ENCODE peak calls at places on chromosomes 6 and 20, in four cellular contexts. One of them, this sample, is unnamed.

GRCh38 chr6:72930733-72931132 is 294.6 kb downstream of the KHDC1L start:
- DNase-seq in testis: no peak
- DNase-seq in neural crest cell: no peak
- DNase-seq in brain microvascular endothelial cell: no peak
- DNase-seq in this sample: no peak

GRCh38 chr6:8084586-8084985 is 17.8 kb downstream of the EEF1E1 start:
- DNase-seq in neural crest cell: no peak
- DNase-seq in testis: no peak
- DNase-seq in brain microvascular endothelial cell: no peak
- DNase-seq in this sample: peak; percentile 72

GRCh38 chr6:167091149-167092107 is 31.5 kb upstream of the CCR6 start:
- DNase-seq in brain microvascular endothelial cell: no peak
- DNase-seq in neural crest cell: no peak
- DNase-seq in testis: no peak
- DNase-seq in this sample: no peak

GRCh38 chr20:54219751-54220426 is 12.0 kb downstream of the PFDN4 start:
- DNase-seq in testis: no peak
- DNase-seq in neural crest cell: no peak
- DNase-seq in brain microvascular endothelial cell: no peak
- DNase-seq in this sample: peak; percentile 52

GRCh38 chr6:26232950-26233607 is 131.9 kb upstream of the BTN3A2 start:
- DNase-seq in testis: no peak
- DNase-seq in brain microvascular endothelial cell: no peak
- DNase-seq in neural crest cell: no peak
- DNase-seq in this sample: peak; percentile 61

GRCh38 chr6:3438190-3439167 is 18.4 kb downstream of the SLC22A23 start:
- DNase-seq in brain microvascular endothelial cell: peak; percentile 91
- DNase-seq in neural crest cell: no peak
- DNase-seq in testis: no peak
- DNase-seq in this sample: peak; percentile 92

GRCh38 chr6:79864001-79864400 is 83.4 kb downstream of the ELOVL4 start:
- DNase-seq in neural crest cell: no peak
- DNase-seq in brain microvascular endothelial cell: no peak
- DNase-seq in testis: no peak
- DNase-seq in this sample: no peak

GRCh38 chr6:22363166-22363965 is 66.5 kb upstream of the PRL start:
- DNase-seq in testis: no peak
- DNase-seq in brain microvascular endothelial cell: no peak
- DNase-seq in neural crest cell: no peak
- DNase-seq in this sample: no peak

GRCh38 chr6:121436966-121437756 is 1.7 kb downstream of the GJA1 start:
- DNase-seq in testis: peak; percentile 64
- DNase-seq in neural crest cell: peak; percentile 55
- DNase-seq in brain microvascular endothelial cell: peak; percentile 48
- DNase-seq in this sample: peak; percentile 68

GRCh38 chr20:56722042-56722441 is 92.9 kb downstream of the TFAP2C start:
- DNase-seq in brain microvascular endothelial cell: no peak
- DNase-seq in neural crest cell: no peak
- DNase-seq in testis: no peak
- DNase-seq in this sample: no peak

GRCh38 chr20:8646026-8646425 is 422.9 kb upstream of the PLCB4 start:
- DNase-seq in neural crest cell: no peak
- DNase-seq in brain microvascular endothelial cell: no peak
- DNase-seq in testis: no peak
- DNase-seq in this sample: peak; percentile 22

GRCh38 chr6:10956776-10957175 is 69.9 kb downstream of the SYCP2L start:
- DNase-seq in brain microvascular endothelial cell: no peak
- DNase-seq in testis: no peak
- DNase-seq in neural crest cell: no peak
- DNase-seq in this sample: no peak

GRCh38 chr6:10949579-10950490 is 63.0 kb downstream of the SYCP2L start:
- DNase-seq in brain microvascular endothelial cell: no peak
- DNase-seq in neural crest cell: no peak
- DNase-seq in testis: no peak
- DNase-seq in this sample: no peak

GRCh38 chr6:10947966-10948365 is 61.1 kb downstream of the SYCP2L start:
- DNase-seq in neural crest cell: no peak
- DNase-seq in brain microvascular endothelial cell: no peak
- DNase-seq in testis: no peak
- DNase-seq in this sample: no peak

GRCh38 chr6:10954590-10955010 is 67.7 kb downstream of the SYCP2L start:
- DNase-seq in testis: peak; percentile 89
- DNase-seq in brain microvascular endothelial cell: peak; percentile 81
- DNase-seq in neural crest cell: peak; percentile 92
- DNase-seq in this sample: peak; percentile 77

DNA sequence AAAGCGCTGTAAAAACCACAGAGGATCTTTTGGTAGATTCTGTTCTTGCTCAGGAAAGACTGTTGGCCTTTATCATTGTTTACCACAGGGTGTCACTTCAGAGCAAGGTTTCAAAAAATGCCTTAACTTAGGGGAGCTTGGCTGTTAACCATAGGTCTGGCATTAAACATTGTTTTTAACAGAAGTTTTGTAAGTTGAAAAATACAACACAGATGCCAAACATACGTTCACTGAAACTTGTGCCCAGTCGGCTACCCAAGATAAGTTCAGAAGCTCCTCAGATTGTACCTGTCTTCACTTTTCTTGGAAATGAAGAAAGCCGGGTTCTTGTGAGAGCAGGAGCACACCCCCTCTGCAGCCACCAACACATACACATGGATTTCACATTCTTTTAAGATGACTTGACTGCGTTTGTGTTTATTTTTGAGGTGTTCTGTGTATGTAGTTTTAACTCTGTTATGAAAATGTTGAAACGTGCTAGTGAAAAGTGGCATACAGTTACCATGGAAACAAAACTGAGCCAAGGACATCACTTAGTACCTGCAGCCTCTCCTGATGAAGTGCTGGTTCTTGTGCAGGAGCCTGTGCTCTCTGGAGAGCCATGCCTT is 64.9 kb downstream of the SYCP2L start:
- DNase-seq in neural crest cell: no peak
- DNase-seq in brain microvascular endothelial cell: peak; percentile 61
- DNase-seq in testis: no peak
- DNase-seq in this sample: peak; percentile 68
- TF ChIP-seq CTCF in neural crest cell: peak; percentile 65
- TF ChIP-seq CTCF in brain microvascular endothelial cell: peak; percentile 65
- TF ChIP-seq CTCF in testis: peak; percentile 37
- TF ChIP-seq CTCF in this sample: peak; percentile 69

GRCh38 chr20:25249198-25249931 is 1.5 kb downstream of the PYGB start:
- DNase-seq in testis: peak; percentile 12
- DNase-seq in brain microvascular endothelial cell: no peak
- DNase-seq in neural crest cell: no peak
- DNase-seq in this sample: peak; percentile 29
- TF ChIP-seq CTCF in testis: no peak
- TF ChIP-seq CTCF in brain microvascular endothelial cell: peak; percentile 16
- TF ChIP-seq CTCF in neural crest cell: no peak
- TF ChIP-seq CTCF in this sample: no peak

GRCh38 chr6:46490425-46491200 is 636 bp downstream of the RCAN2 start:
- DNase-seq in brain microvascular endothelial cell: no peak
- DNase-seq in testis: peak; percentile 50
- DNase-seq in neural crest cell: peak; percentile 63
- DNase-seq in this sample: no peak
- TF ChIP-seq CTCF in brain microvascular endothelial cell: peak; percentile 43
- TF ChIP-seq CTCF in testis: peak; percentile 19
- TF ChIP-seq CTCF in neural crest cell: peak; percentile 64
- TF ChIP-seq CTCF in this sample: peak; percentile 44

DNA sequence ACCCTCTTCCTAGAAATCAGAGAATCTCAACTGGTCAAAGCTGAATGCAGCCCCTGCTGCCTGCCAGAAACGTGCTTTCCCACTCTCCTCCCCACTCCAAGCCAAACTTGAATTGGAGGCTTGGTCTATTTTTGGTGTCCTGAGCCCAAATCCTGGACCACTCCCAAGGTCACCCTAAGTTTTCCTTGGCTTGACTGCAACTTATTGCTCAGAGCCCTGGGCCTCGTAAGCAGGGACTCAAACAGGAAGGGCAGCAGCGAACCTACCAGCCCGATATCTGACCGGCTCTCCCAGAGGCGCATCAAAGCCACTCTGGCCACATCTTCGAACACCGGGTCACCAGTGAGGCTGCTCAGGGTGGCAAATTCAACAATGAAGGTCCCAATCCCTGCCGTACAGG is 12.7 kb downstream of the EDEM2 start:
- DNase-seq in neural crest cell: no peak
- DNase-seq in brain microvascular endothelial cell: no peak
- DNase-seq in testis: peak; percentile 70
- DNase-seq in this sample: no peak
- TF ChIP-seq CTCF in neural crest cell: no peak
- TF ChIP-seq CTCF in brain microvascular endothelial cell: no peak
- TF ChIP-seq CTCF in testis: no peak
- TF ChIP-seq CTCF in this sample: no peak

GRCh38 chr6:119986934-119987549 is 637.5 kb upstream of the MAN1A1 start:
- DNase-seq in brain microvascular endothelial cell: no peak
- DNase-seq in testis: no peak
- DNase-seq in neural crest cell: no peak
- DNase-seq in this sample: no peak
- TF ChIP-seq CTCF in brain microvascular endothelial cell: no peak
- TF ChIP-seq CTCF in testis: no peak
- TF ChIP-seq CTCF in neural crest cell: no peak
- TF ChIP-seq CTCF in this sample: no peak

DNA sequence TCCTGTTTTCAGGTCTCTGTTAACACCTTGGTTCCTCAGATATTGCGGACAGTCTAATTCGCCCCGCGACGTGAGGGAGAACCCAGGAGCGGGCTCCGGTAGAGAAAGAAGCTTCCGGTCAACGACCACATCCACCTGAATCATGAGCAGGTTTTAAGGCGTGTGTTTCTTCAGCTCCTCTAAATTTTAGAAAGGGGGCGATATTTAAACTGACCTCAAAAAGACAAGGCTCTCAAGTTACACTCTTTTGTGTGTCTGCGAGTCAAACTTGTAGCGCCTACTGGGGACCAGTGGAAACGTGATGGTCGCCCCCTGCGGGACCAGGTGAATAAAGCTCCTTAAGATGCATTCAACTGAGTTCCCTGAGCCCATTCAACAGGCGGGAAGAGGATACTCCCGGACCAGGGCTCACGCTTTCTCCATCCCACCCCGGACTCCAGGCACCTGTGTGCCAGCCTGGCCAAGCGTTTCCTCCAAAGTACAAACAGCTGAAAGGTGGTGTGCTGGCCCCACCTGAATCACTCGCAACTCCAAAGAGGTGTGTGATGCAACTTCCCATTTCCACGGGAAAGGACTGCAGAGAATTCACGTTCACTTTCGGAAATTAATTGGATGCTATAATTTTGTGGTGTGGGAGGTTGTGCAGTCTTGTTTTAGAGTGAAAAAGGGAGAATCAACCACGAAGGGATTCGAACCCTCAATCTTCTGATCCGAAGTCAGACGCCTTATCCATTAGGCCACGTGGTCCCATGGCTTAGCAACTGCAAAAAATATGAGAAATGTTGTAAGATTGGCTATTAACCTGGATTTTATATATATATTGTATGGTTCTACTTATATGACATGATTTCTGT is 17.0 kb downstream of the GPX5 start:
- DNase-seq in testis: peak; percentile 86
- DNase-seq in neural crest cell: peak; percentile 62
- DNase-seq in brain microvascular endothelial cell: peak; percentile 85
- DNase-seq in this sample: peak; percentile 77
- TF ChIP-seq CTCF in testis: peak; percentile 44
- TF ChIP-seq CTCF in neural crest cell: peak; percentile 81
- TF ChIP-seq CTCF in brain microvascular endothelial cell: peak; percentile 74
- TF ChIP-seq CTCF in this sample: peak; percentile 51

GRCh38 chr20:58246346-58246745 is 17.9 kb upstream of the ANKRD60 start:
- DNase-seq in neural crest cell: no peak
- DNase-seq in brain microvascular endothelial cell: peak; percentile 29
- DNase-seq in testis: no peak
- DNase-seq in this sample: peak; percentile 32
- TF ChIP-seq CTCF in neural crest cell: peak; percentile 46
- TF ChIP-seq CTCF in brain microvascular endothelial cell: peak; percentile 62
- TF ChIP-seq CTCF in testis: no peak
- TF ChIP-seq CTCF in this sample: peak; percentile 50

GRCh38 chr6:13846841-13847240 is 32.5 kb upstream of the MCUR1 start:
- DNase-seq in brain microvascular endothelial cell: no peak
- DNase-seq in testis: no peak
- DNase-seq in neural crest cell: peak; percentile 41
- DNase-seq in this sample: no peak
- TF ChIP-seq CTCF in brain microvascular endothelial cell: peak; percentile 47
- TF ChIP-seq CTCF in testis: no peak
- TF ChIP-seq CTCF in neural crest cell: no peak
- TF ChIP-seq CTCF in this sample: peak; percentile 23

GRCh38 chr6:159999240-159999671 is 30.4 kb downstream of the IGF2R start:
- DNase-seq in neural crest cell: no peak
- DNase-seq in brain microvascular endothelial cell: no peak
- DNase-seq in testis: no peak
- DNase-seq in this sample: no peak
- TF ChIP-seq CTCF in neural crest cell: no peak
- TF ChIP-seq CTCF in brain microvascular endothelial cell: no peak
- TF ChIP-seq CTCF in testis: no peak
- TF ChIP-seq CTCF in this sample: no peak

This sample was measured in astrocyte of the spinal cord.